ENCODE peak calls at places on chromosome 15, in ten cellular contexts. K is H7; Q is T-cell; L is cerebellar cortex; C is central memory CD4-positive, alpha-beta T cell; A is hypothalamus; D is upper lobe of right lung; U is stimulated activated CD8-positive, alpha-beta memory T cell treated with anti-CD3 and anti-CD28 coated beads, Interleukin-15, amount 100 ng/mL, for 4 hours; I is body of pancreas; T is OCI-LY7. W is an unnamed sample.

GRCh38 chr15:65377105-65377975 is 462 bp downstream of the IGDCC3 start:
- DNase-seq in K (peak), Q (no peak), L (peak), C (no peak), A (peak), D (peak), U (no peak), I (no peak), T (no peak), W (no peak)

GRCh38 chr15:42085236-42085605 is 9.1 kb downstream of the PLA2G4D start:
- DNase-seq in K (peak), Q (no peak), L (no peak), C (no peak), A (no peak), D (peak), U (no peak), I (no peak), T (no peak), W (no peak)

GRCh38 chr15:73022156-73022555 is 30.1 kb upstream of the NEO1 start:
- DNase-seq in K (no peak), Q (no peak), L (no peak), C (no peak), A (no peak), D (no peak), U (no peak), I (no peak), T (no peak), W (no peak)

GRCh38 chr15:25062551-25063430 is 108.0 kb downstream of the SNRPN start:
- DNase-seq in K (no peak), Q (no peak), L (no peak), C (no peak), A (no peak), D (no peak), U (no peak), I (no peak), T (no peak), W (no peak)

GRCh38 chr15:44084728-44085127 is 110.3 kb downstream of the FRMD5 start:
- DNase-seq in K (no peak), Q (no peak), L (no peak), C (no peak), A (no peak), D (no peak), U (no peak), I (no peak), T (no peak), W (no peak)

GRCh38 chr15:101675015-101675414 is 22.8 kb upstream of the TM2D3 start:
- DNase-seq in K (no peak), Q (no peak), L (no peak), C (no peak), A (no peak), D (no peak), U (no peak), I (no peak), T (no peak), W (no peak)

GRCh38 chr15:90001683-90002427 is 731 bp downstream of the ZNF710 start:
- DNase-seq in K (peak), Q (peak), L (peak), C (peak), A (peak), D (peak), U (peak), I (peak), T (peak), W (no peak)

GRCh38 chr15:42796955-42797779 is 60.2 kb upstream of the CDAN1 start:
- DNase-seq in K (no peak), Q (no peak), L (no peak), C (no peak), A (no peak), D (no peak), U (no peak), I (no peak), T (no peak), W (no peak)

GRCh38 chr15:40844543-40844981 is 714 bp downstream of the SPINT1 start:
- DNase-seq in K (no peak), Q (peak), L (no peak), C (peak), A (no peak), D (peak), U (no peak), I (peak), T (no peak), W (no peak)

GRCh38 chr15:100229181-100230163 is 112.3 kb downstream of the ADAMTS17 start:
- DNase-seq in K (no peak), Q (peak), L (no peak), C (peak), A (no peak), D (no peak), U (no peak), I (no peak), T (no peak), W (no peak)

GRCh38 chr15:67130673-67131601 is 65.5 kb downstream of the SMAD3 start:
- DNase-seq in K (no peak), Q (no peak), L (no peak), C (no peak), A (no peak), D (no peak), U (no peak), I (peak), T (no peak), W (no peak)

GRCh38 chr15:92288755-92289154 is 104.9 kb upstream of the ST8SIA2 start:
- DNase-seq in K (no peak), Q (no peak), L (no peak), C (no peak), A (no peak), D (no peak), U (no peak), I (no peak), T (no peak), W (no peak)

GRCh38 chr15:43209059-43209824 is 11.6 kb downstream of the EPB42 start:
- DNase-seq in K (peak), Q (no peak), L (no peak), C (no peak), A (no peak), D (no peak), U (no peak), I (peak), T (no peak), W (no peak)

GRCh38 chr15:36363335-36363734 is 216.1 kb upstream of the CDIN1 start:
- DNase-seq in K (no peak), Q (no peak), L (no peak), C (no peak), A (no peak), D (no peak), U (no peak), I (peak), T (no peak), W (no peak)

GRCh38 chr15:50438251-50438650 is 14.0 kb downstream of the USP8 start:
- DNase-seq in K (no peak), Q (no peak), L (no peak), C (no peak), A (no peak), D (no peak), U (no peak), I (no peak), T (no peak), W (no peak)

GRCh38 chr15:63380151-63380827 is 1.4 kb downstream of the CA12 start:
- DNase-seq in K (no peak), Q (no peak), L (no peak), C (no peak), A (no peak), D (no peak), U (no peak), I (no peak), T (no peak), W (no peak)

GRCh38 chr15:61227269-61228024 is 1.7 kb downstream of the RORA start:
- DNase-seq in K (peak), Q (no peak), L (peak), C (no peak), A (peak), D (no peak), U (no peak), I (no peak), T (no peak), W (peak)

GRCh38 chr15:70783610-70784021 is 20.3 kb upstream of the UACA start:
- DNase-seq in K (no peak), Q (no peak), L (no peak), C (no peak), A (no peak), D (no peak), U (no peak), I (no peak), T (no peak), W (no peak)

GRCh38 chr15:78103406-78104118 is 11.2 kb downstream of the SH2D7 start:
- DNase-seq in K (no peak), Q (peak), L (no peak), C (peak), A (no peak), D (peak), U (peak), I (peak), T (peak), W (no peak)

GRCh38 chr15:92634641-92635272 is 20.8 kb downstream of the FAM174B start:
- DNase-seq in K (no peak), Q (no peak), L (no peak), C (no peak), A (no peak), D (no peak), U (no peak), I (peak), T (no peak), W (peak)

GRCh38 chr15:98394546-98394945 is 253.8 kb upstream of the IGF1R start:
- DNase-seq in K (no peak), Q (no peak), L (no peak), C (no peak), A (no peak), D (no peak), U (no peak), I (no peak), T (no peak), W (no peak)

GRCh38 chr15:53917109-53917508 is 61.1 kb upstream of the UNC13C start:
- DNase-seq in K (peak), Q (no peak), L (no peak), C (no peak), A (no peak), D (no peak), U (no peak), I (no peak), T (no peak), W (no peak)

GRCh38 chr15:49313650-49314049 is 109.4 kb upstream of the FGF7 start:
- DNase-seq in K (no peak), Q (no peak), L (no peak), C (no peak), A (no peak), D (no peak), U (no peak), I (no peak), T (no peak), W (no peak)

GRCh38 chr15:94061041-94061440 is 170.3 kb upstream of the MCTP2 start:
- DNase-seq in K (no peak), Q (no peak), L (no peak), C (no peak), A (no peak), D (no peak), U (no peak), I (no peak), T (no peak), W (no peak)